ENCODE peak calls at places on chromosomes 2 and 18, in six cellular contexts. Z is heart right ventricle, C is GM23338, K is pancreas, T is body of pancreas, O is sigmoid colon. P is an unnamed sample.

GRCh38 chr2:170651603-170652002 is 63.5 kb upstream of the SP5 start:
- DNase-seq in Z (no peak), K (no peak), O (no peak), C (no peak), T (no peak), P (no peak)

GRCh38 chr2:43399515-43400245 is 173.3 kb upstream of the ZFP36L2 start:
- DNase-seq in O (peak; percentile 71), T (no peak), Z (no peak), K (no peak), C (no peak), P (no peak)

GRCh38 chr2:180753809-180754761 is 226.3 kb upstream of the UBE2E3 start:
- DNase-seq in K (no peak), Z (no peak), T (no peak), C (no peak), O (no peak), P (no peak)

GRCh38 chr2:230864605-230865323 is at the start of gene ITM2C:
- DNase-seq in Z (peak; percentile 73), K (peak; percentile 65), C (peak; percentile 82), O (peak; percentile 84), T (peak; percentile 80), P (no peak)

GRCh38 chr2:128424806-128425205 is 106.1 kb upstream of the HS6ST1 start:
- DNase-seq in C (no peak), O (peak; percentile 27), K (no peak), T (peak; percentile 39), Z (no peak), P (no peak)

GRCh38 chr2:111161971-111162370 is 41.3 kb downstream of the BCL2L11 start:
- DNase-seq in O (no peak), T (peak; percentile 89), Z (peak; percentile 62), K (peak; percentile 72), C (no peak), P (no peak)

GRCh38 chr2:190576565-190576964 is 42.0 kb upstream of the NEMP2 start:
- DNase-seq in O (no peak), Z (no peak), C (no peak), T (no peak), K (no peak), P (no peak)

GRCh38 chr2:158586491-158586890 is 129.7 kb downstream of the PKP4 start:
- DNase-seq in Z (no peak), O (no peak), T (no peak), K (no peak), C (no peak), P (no peak)

GRCh38 chr18:75183524-75183923 is 25.4 kb downstream of the PTGR3 start:
- DNase-seq in Z (no peak), O (no peak), K (no peak), C (no peak), T (no peak), P (no peak)

GRCh38 chr2:69770193-69770702 is 28.3 kb downstream of the ANXA4 start:
- DNase-seq in T (no peak), O (no peak), Z (no peak), C (no peak), K (no peak), P (no peak)

GRCh38 chr2:205270689-205271088 is 411.6 kb upstream of the NRP2 start:
- DNase-seq in K (no peak), C (no peak), O (no peak), Z (no peak), T (peak; percentile 12), P (no peak)

GRCh38 chr2:179020156-179020750 is 29.7 kb downstream of the CCDC141 start:
- DNase-seq in K (peak; percentile 5), T (peak; percentile 56), Z (peak; percentile 20), O (no peak), C (peak; percentile 82), P (peak; percentile 31)

GRCh38 chr2:120580709-120581108 is 155.0 kb upstream of the GLI2 start:
- DNase-seq in C (no peak), K (no peak), T (no peak), O (no peak), Z (no peak), P (no peak)

GRCh38 chr2:171878481-171878993 is 15.5 kb downstream of the SLC25A12 start:
- DNase-seq in C (no peak), O (no peak), Z (no peak), T (peak; percentile 10), K (no peak), P (no peak)

GRCh38 chr18:60910534-60910933 is 422.7 kb upstream of the CDH20 start:
- DNase-seq in C (no peak), K (no peak), T (no peak), Z (no peak), O (no peak), P (no peak)

GRCh38 chr18:67776929-67777328 is 260.4 kb upstream of the DSEL start:
- DNase-seq in K (no peak), Z (no peak), T (no peak), O (no peak), C (no peak), P (no peak)

GRCh38 chr2:174914894-174915760 is 90.1 kb downstream of the CHN1 start:
- DNase-seq in O (no peak), C (no peak), Z (peak; percentile 48), T (peak; percentile 39), K (no peak), P (peak; percentile 18)

GRCh38 chr18:12361770-12362378 is 15.2 kb downstream of the AFG3L2 start:
- DNase-seq in Z (peak; percentile 69), K (no peak), O (no peak), C (no peak), T (peak; percentile 37), P (no peak)

GRCh38 chr2:200177971-200178911 is 128.3 kb upstream of the SPATS2L start:
- DNase-seq in O (no peak), Z (peak; percentile 34), T (peak; percentile 43), K (peak; percentile 64), C (no peak), P (no peak)

GRCh38 chr2:70645733-70646420 is 92.3 kb upstream of the TGFA start:
- DNase-seq in Z (no peak), K (no peak), T (no peak), C (peak; percentile 65), O (no peak), P (no peak)

GRCh38 chr2:8608411-8608954 is 73.4 kb upstream of the ID2 start:
- DNase-seq in T (no peak), K (no peak), C (no peak), O (no peak), Z (no peak), P (no peak)

GRCh38 chr18:58354791-58355190 is 274.1 kb downstream of the ALPK2 start:
- DNase-seq in Z (no peak), K (no peak), T (no peak), O (no peak), C (peak; percentile 19), P (no peak)

GRCh38 chr2:203237501-203238238 is 1.1 kb upstream of the CYP20A1 start:
- DNase-seq in Z (no peak), K (no peak), C (no peak), T (no peak), O (no peak), P (no peak)

GRCh38 chr2:186460465-186460864 is 25.6 kb upstream of the ZC3H15 start:
- DNase-seq in C (peak; percentile 53), T (no peak), Z (no peak), K (no peak), O (no peak), P (no peak)

GRCh38 chr2:234671231-234671630 is 174.3 kb upstream of the ARL4C start:
- DNase-seq in T (no peak), O (no peak), K (no peak), C (no peak), Z (no peak), P (no peak)

GRCh38 chr2:234670052-234670451 is 173.2 kb upstream of the ARL4C start:
- DNase-seq in O (no peak), C (no peak), Z (no peak), K (no peak), T (no peak), P (no peak)

GRCh38 chr2:234670804-234671203 is 173.9 kb upstream of the ARL4C start:
- DNase-seq in Z (no peak), K (no peak), T (no peak), O (no peak), C (no peak), P (no peak)

GRCh38 chr2:234669001-234669400 is 172.1 kb upstream of the ARL4C start:
- DNase-seq in T (no peak), K (no peak), O (no peak), Z (no peak), C (no peak), P (no peak)

GRCh38 chr2:234669611-234670010 is 172.7 kb upstream of the ARL4C start:
- DNase-seq in K (no peak), C (peak; percentile 71), T (peak; percentile 45), Z (no peak), O (no peak), P (no peak)
- TF ChIP-seq CTCF in K (no peak), C (peak; percentile 85), T (no peak), Z (no peak), O (no peak), P (no peak)

GRCh38 chr2:219509780-219510511 is 4.3 kb upstream of the ASIC4 start:
- DNase-seq in K (peak; percentile 52), C (peak; percentile 93), T (peak; percentile 76), Z (peak; percentile 45), O (peak; percentile 81), P (no peak)
- H3K4me3 ChIP-seq in K (peak overlapping the region; percentile 33), C (peak overlapping the region; percentile 67), T (no peak overlapping the region), Z (no peak overlapping the region), O (peak overlapping the region; percentile 46), P (no peak overlapping the region)

DNA sequence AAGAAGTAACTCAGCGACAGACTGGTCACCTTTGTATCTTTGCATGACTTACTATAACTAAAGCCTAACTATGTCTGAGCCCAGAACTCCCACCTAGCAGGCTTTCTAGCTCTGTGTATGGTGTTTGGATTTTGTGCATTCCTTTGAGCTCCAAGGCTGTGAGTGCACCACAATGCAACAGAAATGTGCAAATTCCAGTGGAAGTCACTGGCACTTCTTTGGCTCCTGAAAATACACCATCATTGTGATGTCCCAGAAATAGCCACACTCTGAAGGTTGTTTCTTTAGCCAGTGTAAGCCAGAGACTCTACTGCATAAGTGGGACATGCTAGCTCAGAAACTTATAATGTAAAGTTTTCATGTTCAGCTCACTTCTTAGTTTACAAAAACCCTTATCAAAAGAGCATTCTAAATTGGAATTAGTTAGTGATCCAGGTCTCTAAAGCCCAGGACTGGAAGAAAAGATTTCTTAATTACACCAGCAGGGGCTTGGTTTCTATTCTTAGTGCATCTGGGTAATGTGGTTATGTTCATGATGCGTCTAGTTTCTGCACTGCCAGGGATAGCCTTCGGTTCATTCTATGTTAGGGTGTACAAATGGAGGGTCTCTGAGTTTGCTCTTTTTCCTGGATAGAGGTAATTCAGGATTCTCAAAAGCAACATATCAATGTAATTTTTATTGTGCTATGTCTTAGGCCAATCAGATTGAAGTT is 1239.5 kb upstream of the ZEB2 start:
- DNase-seq in C (no peak), T (no peak), K (no peak), O (no peak), Z (no peak), P (no peak)
- TF ChIP-seq CTCF in C (no peak), T (no peak), K (no peak), O (no peak), Z (no peak), P (no peak)

GRCh38 chr2:134933732-134934131 is 15.1 kb downstream of the CCNT2 start:
- DNase-seq in O (no peak), C (no peak), Z (no peak), K (no peak), T (no peak), P (no peak)

GRCh38 chr2:134934641-134935040 is 16.0 kb downstream of the CCNT2 start:
- DNase-seq in T (no peak), Z (no peak), K (no peak), O (no peak), C (no peak), P (no peak)

GRCh38 chr2:134936691-134937090 is 18.1 kb downstream of the CCNT2 start:
- DNase-seq in K (peak; percentile 61), C (no peak), T (peak; percentile 56), Z (no peak), O (no peak), P (peak; percentile 67)

GRCh38 chr2:134932864-134933526 is 14.4 kb downstream of the CCNT2 start:
- DNase-seq in O (no peak), Z (no peak), C (no peak), T (peak; percentile 59), K (peak; percentile 50), P (no peak)

GRCh38 chr2:134934150-134934549 is 15.5 kb downstream of the CCNT2 start:
- DNase-seq in K (no peak), C (no peak), O (no peak), Z (no peak), T (no peak), P (no peak)
- H3K4me3 ChIP-seq in K (no peak overlapping the region), C (no peak overlapping the region), O (no peak overlapping the region), Z (no peak overlapping the region), T (no peak overlapping the region), P (no peak overlapping the region)

P was measured in LNCaP clone FGC.